ENCODE peak calls at places on chromosomes 5 and 9, in seven cellular contexts. C, X, S, H, Z, O and W are unnamed samples.

GRCh38 chr9:83544002-83544698 is 5.9 kb upstream of the FRMD3 start:
- DNase-seq in C (no peak), X (peak; percentile 71), S (peak; percentile 12), H (peak; percentile 19), Z (peak; percentile 80), O (no peak), W (peak; percentile 47)

GRCh38 chr9:123350590-123351310 is 5.2 kb upstream of the CRB2 start:
- DNase-seq in C (no peak), X (no peak), S (no peak), H (no peak), Z (no peak), O (no peak), W (no peak)

GRCh38 chr9:94805585-94805984 is 79.1 kb downstream of the AOPEP start:
- DNase-seq in C (no peak), X (peak; percentile 75), S (no peak), H (no peak), Z (peak; percentile 66), O (no peak), W (peak; percentile 89)

GRCh38 chr9:9003184-9003583 is 1203.6 kb upstream of the DMAC1 start:
- DNase-seq in C (no peak), X (no peak), S (no peak), H (no peak), Z (peak; percentile 42), O (peak; percentile 64), W (peak; percentile 26)

GRCh38 chr5:177958696-177959095 is 37.3 kb downstream of the PROP1 start:
- DNase-seq in C (no peak), X (no peak), S (no peak), H (no peak), Z (no peak), O (no peak), W (no peak)

GRCh38 chr5:178524093-178524882 is 65.9 kb downstream of the COL23A1 start:
- DNase-seq in C (no peak), X (no peak), S (no peak), H (no peak), Z (no peak), O (no peak), W (no peak)

GRCh38 chr5:156402387-156402921 is 75.5 kb downstream of the SGCD start:
- DNase-seq in C (peak; percentile 48), X (no peak), S (peak; percentile 10), H (no peak), Z (no peak), O (no peak), W (no peak)

GRCh38 chr9:32550046-32550608 is 2.0 kb upstream of the SMIM27 start:
- DNase-seq in C (no peak), X (peak; percentile 40), S (peak; percentile 12), H (no peak), Z (peak; percentile 46), O (no peak), W (no peak)

GRCh38 chr9:76704601-76705204 is 59.5 kb upstream of the PCA3 start:
- DNase-seq in C (no peak), X (peak; percentile 78), S (peak; percentile 20), H (no peak), Z (peak; percentile 84), O (no peak), W (peak; percentile 76)

GRCh38 chr9:89647366-89648128 is 42.7 kb downstream of the GADD45G start:
- DNase-seq in C (no peak), X (no peak), S (no peak), H (no peak), Z (no peak), O (no peak), W (no peak)

GRCh38 chr5:54658014-54658413 is 140.5 kb downstream of the SNX18 start:
- DNase-seq in C (no peak), X (peak; percentile 88), S (no peak), H (no peak), Z (peak; percentile 56), O (no peak), W (no peak)

GRCh38 chr5:174531782-174532191 is 192.6 kb upstream of the MSX2 start:
- DNase-seq in C (no peak), X (peak; percentile 8), S (no peak), H (no peak), Z (no peak), O (no peak), W (no peak)

GRCh38 chr9:93263334-93264229 is 79.6 kb downstream of the WNK2 start:
- DNase-seq in C (no peak), X (no peak), S (no peak), H (no peak), Z (peak; percentile 3), O (no peak), W (no peak)

GRCh38 chr9:70407081-70407503 is 7.4 kb downstream of the KLF9 start:
- DNase-seq in C (no peak), X (peak; percentile 95), S (no peak), H (no peak), Z (no peak), O (no peak), W (no peak)

GRCh38 chr5:36744041-36744677 is 132.4 kb upstream of the NIPBL start:
- DNase-seq in C (no peak), X (no peak), S (no peak), H (no peak), Z (peak; percentile 13), O (no peak), W (no peak)

GRCh38 chr5:14231156-14231555 is 88.0 kb downstream of the TRIO start:
- DNase-seq in C (no peak), X (peak; percentile 65), S (no peak), H (no peak), Z (no peak), O (no peak), W (no peak)

GRCh38 chr9:124613849-124614248 is 106.7 kb upstream of the NR5A1 start:
- DNase-seq in C (no peak), X (no peak), S (no peak), H (no peak), Z (no peak), O (no peak), W (no peak)

GRCh38 chr9:121718063-121718462 is 66.6 kb downstream of the DAB2IP start:
- DNase-seq in C (no peak), X (peak; percentile 38), S (no peak), H (no peak), Z (no peak), O (peak; percentile 62), W (no peak)

GRCh38 chr9:110116543-110116885 is 91.4 kb downstream of the C9orf152 start:
- DNase-seq in C (no peak), X (peak; percentile 96), S (no peak), H (no peak), Z (peak; percentile 51), O (no peak), W (peak; percentile 57)

GRCh38 chr5:38316544-38317224 is 58.3 kb downstream of the EGFLAM start:
- DNase-seq in C (no peak), X (peak; percentile 78), S (no peak), H (peak; percentile 28), Z (peak; percentile 21), O (no peak), W (no peak)

GRCh38 chr5:133712562-133712961 is 100.2 kb upstream of the FSTL4 start:
- DNase-seq in C (no peak), X (no peak), S (no peak), H (no peak), Z (no peak), O (no peak), W (no peak)

GRCh38 chr5:136195971-136196577 is 3.1 kb upstream of the SMIM32 start:
- DNase-seq in C (no peak), X (no peak), S (no peak), H (no peak), Z (peak; percentile 39), O (no peak), W (no peak)

GRCh38 chr9:106878081-106878837 is 15.3 kb downstream of the ZNF462 start:
- DNase-seq in C (no peak), X (no peak), S (no peak), H (no peak), Z (no peak), O (no peak), W (no peak)

GRCh38 chr9:117678882-117679281 is 25.3 kb upstream of the TLR4 start:
- DNase-seq in C (no peak), X (no peak), S (no peak), H (no peak), Z (peak; percentile 32), O (no peak), W (no peak)

GRCh38 chr9:124139001-124139400 is 118.7 kb upstream of the NEK6 start:
- DNase-seq in C (no peak), X (peak; percentile 53), S (no peak), H (no peak), Z (no peak), O (no peak), W (no peak)

GRCh38 chr5:39755986-39756385 is 331.2 kb upstream of the DAB2 start:
- DNase-seq in C (no peak), X (peak; percentile 96), S (no peak), H (no peak), Z (peak; percentile 33), O (no peak), W (peak; percentile 89)

GRCh38 chr5:3329427-3329826 is 266.2 kb upstream of the IRX1 start:
- DNase-seq in C (no peak), X (no peak), S (no peak), H (no peak), Z (no peak), O (no peak), W (no peak)

GRCh38 chr5:56658972-56659371 is 156.4 kb upstream of the MAP3K1 start:
- DNase-seq in C (no peak), X (no peak), S (no peak), H (no peak), Z (no peak), O (no peak), W (no peak)

GRCh38 chr9:109817146-109817845 is 37.3 kb downstream of the PALM2AKAP2 start:
- DNase-seq in C (no peak), X (peak; percentile 88), S (no peak), H (no peak), Z (no peak), O (no peak), W (no peak)

GRCh38 chr9:109574061-109574882 is 76.2 kb upstream of the PTPN3 start:
- DNase-seq in C (no peak), X (peak; percentile 65), S (peak; percentile 47), H (no peak), Z (peak; percentile 82), O (peak; percentile 44), W (peak; percentile 70)

GRCh38 chr5:158832096-158832495 is 267.6 kb downstream of the EBF1 start:
- DNase-seq in C (no peak), X (peak; percentile 34), S (no peak), H (no peak), Z (no peak), O (no peak), W (no peak)

GRCh38 chr5:64074533-64074932 is 91.1 kb upstream of the RNF180 start:
- DNase-seq in C (no peak), X (peak; percentile 28), S (no peak), H (no peak), Z (peak; percentile 61), O (no peak), W (peak; percentile 28)

GRCh38 chr5:125461641-125462072 is 715.2 kb upstream of the ZNF608 start:
- DNase-seq in C (no peak), X (peak; percentile 6), S (no peak), H (no peak), Z (no peak), O (no peak), W (no peak)

GRCh38 chr5:132473019-132473531 is 17.5 kb downstream of the IRF1 start:
- DNase-seq in C (peak; percentile 84), X (no peak), S (peak; percentile 92), H (no peak), Z (no peak), O (no peak), W (no peak)

GRCh38 chr9:127121628-127122175 is 733 bp downstream of the ANGPTL2 start:
- DNase-seq in C (no peak), X (peak; percentile 41), S (no peak), H (no peak), Z (peak; percentile 40), O (no peak), W (no peak)

GRCh38 chr9:126125177-126125576 is 201.5 kb upstream of the MVB12B start:
- DNase-seq in C (no peak), X (no peak), S (no peak), H (no peak), Z (peak; percentile 2), O (no peak), W (no peak)

GRCh38 chr9:124079176-124079925 is 67.8 kb downstream of the LHX2 start:
- DNase-seq in C (no peak), X (peak; percentile 97), S (no peak), H (peak; percentile 53), Z (no peak), O (no peak), W (peak; percentile 69)

GRCh38 chr9:27086818-27087680 is 22.0 kb upstream of the TEK start:
- DNase-seq in C (no peak), X (peak; percentile 75), S (no peak), H (no peak), Z (peak; percentile 11), O (no peak), W (no peak)